ENCODE peak calls at places on chromosomes 3 and 15, in five cellular contexts. One of them, this sample, is unnamed. For H3K4me1, the result is how much of the 10 kb centered on the place peaks cover.

GRCh38 chr3:13308406-13308805 is 111.7 kb downstream of the NUP210 start:
- DNase-seq in K562: peak
- DNase-seq in lower lobe of right lung: peak
- DNase-seq in ascending aorta: no peak
- DNase-seq in aorta: no peak
- DNase-seq in this sample: peak

GRCh38 chr3:146692254-146692653 is 87.1 kb upstream of the PLSCR5 start:
- DNase-seq in ascending aorta: no peak
- DNase-seq in aorta: no peak
- DNase-seq in K562: no peak
- DNase-seq in lower lobe of right lung: no peak
- DNase-seq in this sample: no peak

GRCh38 chr3:87025636-87026035 is 34.7 kb upstream of the VGLL3 start:
- DNase-seq in ascending aorta: no peak
- DNase-seq in K562: no peak
- DNase-seq in aorta: no peak
- DNase-seq in lower lobe of right lung: no peak
- DNase-seq in this sample: no peak

GRCh38 chr3:124700880-124701684 is 29.2 kb upstream of the UMPS start:
- DNase-seq in K562: no peak
- DNase-seq in ascending aorta: no peak
- DNase-seq in aorta: no peak
- DNase-seq in lower lobe of right lung: no peak
- DNase-seq in this sample: no peak

GRCh38 chr3:105093371-105093770 is 273.3 kb upstream of the ALCAM start:
- DNase-seq in ascending aorta: no peak
- DNase-seq in aorta: no peak
- DNase-seq in K562: no peak
- DNase-seq in lower lobe of right lung: no peak
- DNase-seq in this sample: no peak

GRCh38 chr3:64954995-64955636 is 267.3 kb upstream of the ADAMTS9 start:
- DNase-seq in aorta: peak
- DNase-seq in lower lobe of right lung: no peak
- DNase-seq in ascending aorta: no peak
- DNase-seq in K562: peak
- DNase-seq in this sample: no peak

GRCh38 chr3:56119575-56120349 is 348.5 kb downstream of the ERC2 start:
- DNase-seq in ascending aorta: no peak
- DNase-seq in aorta: peak
- DNase-seq in lower lobe of right lung: no peak
- DNase-seq in K562: no peak
- DNase-seq in this sample: peak

GRCh38 chr15:80849308-80849707 is 70.1 kb downstream of the CEMIP start:
- DNase-seq in K562: no peak
- DNase-seq in lower lobe of right lung: peak
- DNase-seq in aorta: peak
- DNase-seq in ascending aorta: no peak
- DNase-seq in this sample: no peak

GRCh38 chr15:94791008-94791407 is 559.6 kb downstream of the MCTP2 start:
- DNase-seq in K562: no peak
- DNase-seq in aorta: no peak
- DNase-seq in ascending aorta: no peak
- DNase-seq in lower lobe of right lung: no peak
- DNase-seq in this sample: no peak

GRCh38 chr15:75065467-75065850 is 42.1 kb downstream of the PPCDC start:
- DNase-seq in aorta: no peak
- DNase-seq in lower lobe of right lung: no peak
- DNase-seq in K562: no peak
- DNase-seq in ascending aorta: no peak
- DNase-seq in this sample: no peak

GRCh38 chr15:90022345-90022744 is 21.2 kb downstream of the ZNF710 start:
- DNase-seq in aorta: no peak
- DNase-seq in ascending aorta: no peak
- DNase-seq in lower lobe of right lung: no peak
- DNase-seq in K562: no peak
- DNase-seq in this sample: no peak

GRCh38 chr15:79170256-79170664 is 79.7 kb upstream of the RASGRF1 start:
- DNase-seq in ascending aorta: no peak
- DNase-seq in K562: peak
- DNase-seq in lower lobe of right lung: no peak
- DNase-seq in aorta: no peak
- DNase-seq in this sample: no peak

GRCh38 chr3:120489421-120489820 is 38.6 kb upstream of the FSTL1 start:
- DNase-seq in lower lobe of right lung: no peak
- DNase-seq in K562: no peak
- DNase-seq in aorta: no peak
- DNase-seq in ascending aorta: no peak
- DNase-seq in this sample: no peak

GRCh38 chr3:50125541-50126286 is 29.4 kb upstream of the SEMA3F start:
- DNase-seq in ascending aorta: no peak
- DNase-seq in lower lobe of right lung: peak
- DNase-seq in aorta: no peak
- DNase-seq in K562: no peak
- DNase-seq in this sample: no peak

GRCh38 chr3:63192248-63192647 is 85.9 kb upstream of the SYNPR start:
- DNase-seq in K562: no peak
- DNase-seq in aorta: no peak
- DNase-seq in ascending aorta: no peak
- DNase-seq in lower lobe of right lung: no peak
- DNase-seq in this sample: no peak

GRCh38 chr15:34436956-34437442 is 609 bp downstream of the GOLGA8A start:
- DNase-seq in K562: peak
- DNase-seq in lower lobe of right lung: peak
- DNase-seq in aorta: peak
- DNase-seq in ascending aorta: no peak
- DNase-seq in this sample: no peak

DNA sequence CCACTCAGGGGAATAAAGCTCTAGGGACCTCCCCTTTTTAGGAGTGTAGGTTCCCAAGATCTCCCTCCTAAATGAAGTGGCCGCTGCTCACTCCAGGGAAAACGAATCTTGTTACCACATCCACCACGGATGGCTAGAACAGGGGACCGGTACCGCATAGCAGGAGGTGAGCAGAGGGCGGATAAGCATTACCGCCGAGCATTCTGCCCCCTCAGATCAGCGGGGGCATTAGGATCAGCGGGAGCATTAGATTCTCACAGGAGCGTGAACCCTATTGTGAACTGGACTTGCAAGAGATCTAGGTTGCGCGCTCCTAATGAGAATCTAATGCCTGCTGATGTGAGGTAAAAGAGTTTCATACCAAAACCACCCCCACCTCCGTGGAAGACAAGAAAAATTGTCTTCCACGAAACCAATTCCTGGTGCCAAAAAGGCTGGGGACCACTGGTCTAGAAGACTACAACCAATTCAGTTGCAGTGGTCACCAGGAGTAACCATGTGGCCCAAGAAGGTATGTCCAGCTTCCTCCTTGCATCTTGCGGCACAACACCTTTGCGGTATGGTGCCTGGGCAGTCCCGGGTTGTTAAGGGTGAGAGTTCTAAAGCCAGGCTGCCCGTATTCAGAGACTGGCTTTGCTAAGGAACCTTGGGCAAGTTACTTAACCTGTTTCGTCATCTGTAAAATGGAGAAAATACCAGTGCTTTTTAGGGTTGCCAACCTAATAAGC is 1.1 kb upstream of the SS18L2 start:
- DNase-seq in K562: no peak
- DNase-seq in lower lobe of right lung: no peak
- DNase-seq in aorta: no peak
- DNase-seq in ascending aorta: no peak
- DNase-seq in this sample: no peak
- H3K4me3 ChIP-seq in K562: peak
- H3K4me3 ChIP-seq in lower lobe of right lung: peak
- H3K4me3 ChIP-seq in aorta: no peak
- H3K4me3 ChIP-seq in ascending aorta: peak
- H3K4me3 ChIP-seq in this sample: peak

DNA sequence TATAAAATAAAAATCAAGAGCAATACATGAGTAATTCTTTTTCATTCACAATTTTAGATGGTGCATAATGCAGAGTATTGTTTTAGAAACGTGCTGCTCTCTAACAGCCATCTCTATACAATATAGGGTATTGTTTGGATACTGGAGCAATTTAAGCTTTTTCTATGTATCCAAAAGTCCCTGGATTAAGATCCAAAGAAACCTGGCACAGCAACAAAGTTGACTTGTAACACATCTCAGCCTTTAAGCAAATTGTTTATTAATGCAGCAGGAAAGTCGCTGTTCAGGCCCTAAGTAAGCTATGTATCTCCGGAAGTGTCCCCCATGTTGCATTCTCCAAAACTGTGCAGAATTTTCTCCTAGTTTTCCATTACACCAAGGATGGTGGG is 7.3 kb downstream of the VGLL4 start:
- DNase-seq in lower lobe of right lung: no peak
- DNase-seq in aorta: no peak
- DNase-seq in ascending aorta: no peak
- DNase-seq in K562: no peak
- DNase-seq in this sample: no peak
- H3K4me1 ChIP-seq in lower lobe of right lung: half or more
- H3K4me1 ChIP-seq in aorta: under half
- H3K4me1 ChIP-seq in ascending aorta: under half
- H3K4me1 ChIP-seq in K562: under half
- H3K4me1 ChIP-seq in this sample: half or more

GRCh38 chr3:44339990-44340389 is 1.4 kb downstream of the TCAIM start:
- DNase-seq in ascending aorta: no peak
- DNase-seq in K562: no peak
- DNase-seq in lower lobe of right lung: no peak
- DNase-seq in aorta: no peak
- DNase-seq in this sample: peak
- H3K4me3 ChIP-seq in ascending aorta: peak
- H3K4me3 ChIP-seq in K562: peak
- H3K4me3 ChIP-seq in lower lobe of right lung: peak
- H3K4me3 ChIP-seq in aorta: peak
- H3K4me3 ChIP-seq in this sample: peak

DNA sequence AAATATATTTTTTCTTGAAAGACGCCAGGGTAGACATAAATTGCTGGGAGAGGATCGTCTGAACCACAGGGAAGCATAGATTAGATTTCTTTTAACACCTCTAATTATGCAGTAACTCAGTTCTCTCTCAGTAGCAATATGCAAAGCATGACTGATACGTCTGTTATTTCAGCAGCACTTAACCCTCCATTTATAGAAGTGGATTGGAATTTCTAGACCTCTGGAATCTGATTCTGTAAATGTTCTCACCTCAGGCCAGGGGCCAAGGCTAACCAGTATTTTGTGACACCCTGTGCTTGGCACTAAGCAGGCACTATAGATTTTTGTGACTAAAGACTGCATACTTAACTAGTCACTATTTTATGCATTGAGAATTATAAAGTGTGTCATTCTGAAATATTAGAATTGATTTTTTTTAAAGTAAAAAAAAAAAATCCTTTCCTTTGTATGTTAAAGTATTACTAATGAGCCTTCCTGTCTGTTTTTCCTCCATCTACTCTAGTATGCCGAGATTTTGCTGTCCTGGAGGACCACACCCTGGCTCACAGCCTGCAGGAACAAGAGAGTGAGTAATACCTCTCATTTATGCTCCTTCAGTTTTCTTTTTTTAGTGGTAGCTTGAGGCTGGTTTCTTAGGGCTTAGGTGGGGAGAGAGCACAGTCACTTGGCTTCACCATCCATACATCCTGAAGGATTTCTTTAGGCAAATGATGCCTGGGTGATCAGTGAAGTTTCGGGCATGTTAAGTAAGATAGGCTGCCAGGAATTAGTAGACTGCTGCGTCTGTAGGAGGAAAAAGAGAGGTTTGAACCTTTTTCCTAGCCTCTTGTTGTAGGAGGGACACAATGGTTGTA is 26.5 kb upstream of the UTS2B start:
- DNase-seq in K562: no peak
- DNase-seq in lower lobe of right lung: no peak
- DNase-seq in aorta: peak
- DNase-seq in ascending aorta: no peak
- DNase-seq in this sample: no peak
- H3K4me1 ChIP-seq in K562: under half
- H3K4me1 ChIP-seq in lower lobe of right lung: under half
- H3K4me1 ChIP-seq in aorta: under half
- H3K4me1 ChIP-seq in ascending aorta: under half
- H3K4me1 ChIP-seq in this sample: under half

GRCh38 chr15:85047271-85047948 is 65.8 kb downstream of the PDE8A start:
- DNase-seq in lower lobe of right lung: no peak
- DNase-seq in aorta: no peak
- DNase-seq in K562: peak
- DNase-seq in ascending aorta: no peak
- DNase-seq in this sample: no peak

GRCh38 chr15:85044894-85045293 is 63.2 kb downstream of the PDE8A start:
- DNase-seq in K562: no peak
- DNase-seq in aorta: no peak
- DNase-seq in lower lobe of right lung: no peak
- DNase-seq in ascending aorta: no peak
- DNase-seq in this sample: no peak

GRCh38 chr15:85045615-85046014 is 64.0 kb downstream of the PDE8A start:
- DNase-seq in K562: no peak
- DNase-seq in ascending aorta: no peak
- DNase-seq in lower lobe of right lung: no peak
- DNase-seq in aorta: no peak
- DNase-seq in this sample: no peak

GRCh38 chr15:85049805-85050204 is 68.1 kb downstream of the PDE8A start:
- DNase-seq in K562: no peak
- DNase-seq in lower lobe of right lung: no peak
- DNase-seq in aorta: no peak
- DNase-seq in ascending aorta: no peak
- DNase-seq in this sample: no peak

GRCh38 chr15:85048430-85048829 is 66.8 kb downstream of the PDE8A start:
- DNase-seq in ascending aorta: no peak
- DNase-seq in aorta: no peak
- DNase-seq in lower lobe of right lung: no peak
- DNase-seq in K562: no peak
- DNase-seq in this sample: no peak
- H3K4me3 ChIP-seq in ascending aorta: no peak
- H3K4me3 ChIP-seq in aorta: no peak
- H3K4me3 ChIP-seq in lower lobe of right lung: no peak
- H3K4me3 ChIP-seq in K562: no peak
- H3K4me3 ChIP-seq in this sample: no peak

GRCh38 chr3:30612422-30613134 is 6.2 kb downstream of the TGFBR2 start:
- DNase-seq in aorta: no peak
- DNase-seq in lower lobe of right lung: no peak
- DNase-seq in K562: no peak
- DNase-seq in ascending aorta: no peak
- DNase-seq in this sample: no peak

GRCh38 chr3:30610702-30611410 is 4.5 kb downstream of the TGFBR2 start:
- DNase-seq in lower lobe of right lung: no peak
- DNase-seq in aorta: no peak
- DNase-seq in K562: no peak
- DNase-seq in ascending aorta: no peak
- DNase-seq in this sample: no peak

GRCh38 chr3:30613135-30613825 is 6.9 kb downstream of the TGFBR2 start:
- DNase-seq in aorta: no peak
- DNase-seq in lower lobe of right lung: no peak
- DNase-seq in ascending aorta: no peak
- DNase-seq in K562: no peak
- DNase-seq in this sample: no peak

GRCh38 chr3:30609930-30610701 is 3.7 kb downstream of the TGFBR2 start:
- DNase-seq in K562: no peak
- DNase-seq in aorta: no peak
- DNase-seq in lower lobe of right lung: no peak
- DNase-seq in ascending aorta: no peak
- DNase-seq in this sample: no peak

GRCh38 chr3:30611613-30612421 is 5.4 kb downstream of the TGFBR2 start:
- DNase-seq in K562: no peak
- DNase-seq in ascending aorta: no peak
- DNase-seq in lower lobe of right lung: no peak
- DNase-seq in aorta: no peak
- DNase-seq in this sample: no peak
- H3K4me1 ChIP-seq in K562: under half
- H3K4me1 ChIP-seq in ascending aorta: under half
- H3K4me1 ChIP-seq in lower lobe of right lung: half or more
- H3K4me1 ChIP-seq in aorta: under half
- H3K4me1 ChIP-seq in this sample: under half

This sample was measured in Karpas-422.